ENCODE peak calls at places on chromosome 22, in nine cellular contexts. D is GM04504; T is EL; B is ELF-1; Q is CD8-positive, alpha-beta memory T cell; I is AG08395; M is hippocampal formation; E is stimulated activated CD8-positive, alpha-beta memory T cell treated with anti-CD3 and anti-CD28 coated beads, Interleukin-2, amount 100 ng/mL, for 48 hours; U is GM12891. R is an unnamed sample.

GRCh38 chr22:31619611-31620300 is 42.3 kb downstream of the PISD start:
- DNase-seq in D (no peak), T (no peak), B (no peak), Q (no peak), I (no peak), M (no peak), E (no peak), U (no peak), R (no peak)

GRCh38 chr22:29607426-29607825 is 4.0 kb downstream of the NF2 start:
- DNase-seq in D (no peak), T (no peak), B (no peak), Q (no peak), I (no peak), M (no peak), E (no peak), U (no peak), R (no peak)

GRCh38 chr22:42805016-42805997 is 51.8 kb downstream of the ARFGAP3 start:
- DNase-seq in D (no peak), T (no peak), B (no peak), Q (no peak), I (no peak), M (peak; percentile 47), E (no peak), U (no peak), R (no peak)

GRCh38 chr22:40216041-40216756 is 38.5 kb downstream of the TNRC6B start:
- DNase-seq in D (no peak), T (no peak), B (no peak), Q (no peak), I (no peak), M (no peak), E (peak; percentile 9), U (no peak), R (no peak)

GRCh38 chr22:44351685-44352377 is 39.1 kb upstream of the SHISAL1 start:
- DNase-seq in D (peak; percentile 84), T (peak; percentile 95), B (peak; percentile 93), Q (no peak), I (peak; percentile 94), M (peak; percentile 5), E (peak; percentile 43), U (no peak), R (peak; percentile 83)

GRCh38 chr22:22855617-22856308 is 31.9 kb upstream of the IGLL5 start:
- DNase-seq in D (no peak), T (peak; percentile 21), B (peak; percentile 61), Q (peak; percentile 65), I (peak; percentile 20), M (no peak), E (peak; percentile 36), U (peak; percentile 34), R (no peak)

GRCh38 chr22:21971858-21972275 is 10.7 kb downstream of the TOP3B start:
- DNase-seq in D (no peak), T (no peak), B (no peak), Q (no peak), I (no peak), M (no peak), E (no peak), U (no peak), R (no peak)

GRCh38 chr22:47902646-47903180 is 1140.3 kb downstream of the TBC1D22A start:
- DNase-seq in D (no peak), T (no peak), B (no peak), Q (no peak), I (no peak), M (no peak), E (no peak), U (no peak), R (no peak)

GRCh38 chr22:47160781-47161520 is 398.5 kb downstream of the TBC1D22A start:
- DNase-seq in D (no peak), T (no peak), B (no peak), Q (no peak), I (no peak), M (no peak), E (no peak), U (no peak), R (no peak)

GRCh38 chr22:47125603-47126002 is 363.2 kb downstream of the TBC1D22A start:
- DNase-seq in D (no peak), T (no peak), B (peak; percentile 48), Q (no peak), I (peak; percentile 40), M (no peak), E (no peak), U (no peak), R (no peak)

GRCh38 chr22:17563936-17564391 is 666 bp downstream of the SLC25A18 start:
- DNase-seq in D (peak; percentile 55), T (peak; percentile 47), B (no peak), Q (no peak), I (peak; percentile 60), M (peak; percentile 66), E (no peak), U (no peak), R (no peak)

GRCh38 chr22:19984201-19984753 is 32.3 kb downstream of the ARVCF start:
- DNase-seq in D (no peak), T (peak; percentile 85), B (no peak), Q (no peak), I (peak; percentile 76), M (no peak), E (no peak), U (no peak), R (peak; percentile 22)

GRCh38 chr22:49450521-49450920 is 377.2 kb downstream of the BRD1 start:
- DNase-seq in D (no peak), T (no peak), B (peak; percentile 84), Q (no peak), I (no peak), M (no peak), E (no peak), U (no peak), R (no peak)

GRCh38 chr22:24133187-24133965 is 47.9 kb upstream of the SUSD2 start:
- DNase-seq in D (no peak), T (no peak), B (peak; percentile 34), Q (peak; percentile 74), I (no peak), M (no peak), E (no peak), U (no peak), R (no peak)

GRCh38 chr22:17788528-17789378 is 14.5 kb upstream of the BID start:
- DNase-seq in D (no peak), T (no peak), B (no peak), Q (no peak), I (no peak), M (no peak), E (no peak), U (no peak), R (no peak)

GRCh38 chr22:43185860-43186261 is 1.1 kb downstream of the TTLL12 start:
- DNase-seq in D (no peak), T (peak; percentile 49), B (peak; percentile 42), Q (no peak), I (peak; percentile 33), M (no peak), E (no peak), U (no peak), R (no peak)

GRCh38 chr22:45533731-45534130 is 31.0 kb downstream of the FBLN1 start:
- DNase-seq in D (no peak), T (no peak), B (no peak), Q (no peak), I (no peak), M (no peak), E (no peak), U (no peak), R (no peak)

GRCh38 chr22:17095538-17095937 is 10.7 kb downstream of the IL17RA start:
- DNase-seq in D (no peak), T (no peak), B (no peak), Q (no peak), I (no peak), M (no peak), E (no peak), U (no peak), R (no peak)

GRCh38 chr22:23786261-23786710 is 480 bp upstream of the SMARCB1 start:
- DNase-seq in D (no peak), T (no peak), B (no peak), Q (no peak), I (no peak), M (no peak), E (no peak), U (no peak), R (no peak)

GRCh38 chr22:46618667-46619066 is 1.5 kb upstream of the GRAMD4 start:
- DNase-seq in D (no peak), T (no peak), B (no peak), Q (no peak), I (no peak), M (no peak), E (no peak), U (no peak), R (no peak)

GRCh38 chr22:37817705-37818311 is 5.4 kb upstream of the GALR3 start:
- DNase-seq in D (no peak), T (peak; percentile 80), B (peak; percentile 95), Q (peak; percentile 81), I (peak; percentile 93), M (peak; percentile 75), E (peak; percentile 76), U (peak; percentile 95), R (no peak)

GRCh38 chr22:47450876-47451475 is 688.5 kb downstream of the TBC1D22A start:
- DNase-seq in D (no peak), T (no peak), B (no peak), Q (no peak), I (no peak), M (no peak), E (no peak), U (no peak), R (no peak)

GRCh38 chr22:37665487-37665886 is 7.0 kb downstream of the PDXP start:
- DNase-seq in D (no peak), T (no peak), B (no peak), Q (no peak), I (no peak), M (no peak), E (no peak), U (no peak), R (no peak)

GRCh38 chr22:44930016-44930710 is 79.6 kb downstream of the PHF21B start:
- DNase-seq in D (no peak), T (no peak), B (no peak), Q (no peak), I (no peak), M (no peak), E (no peak), U (no peak), R (no peak)

GRCh38 chr22:50216161-50216683 is 15.4 kb downstream of the SELENOO start:
- DNase-seq in D (no peak), T (no peak), B (no peak), Q (no peak), I (no peak), M (no peak), E (no peak), U (no peak), R (no peak)

GRCh38 chr22:20628081-20628939 is 120.9 kb downstream of the MED15 start:
- DNase-seq in D (no peak), T (no peak), B (no peak), Q (no peak), I (no peak), M (no peak), E (no peak), U (no peak), R (no peak)

GRCh38 chr22:43207386-43207785 is 20.5 kb upstream of the TTLL12 start:
- DNase-seq in D (no peak), T (no peak), B (no peak), Q (no peak), I (no peak), M (no peak), E (no peak), U (no peak), R (no peak)

GRCh38 chr22:39240841-39241631 is 3.7 kb downstream of the PDGFB start:
- DNase-seq in D (no peak), T (peak; percentile 13), B (peak; percentile 91), Q (peak; percentile 65), I (no peak), M (no peak), E (no peak), U (no peak), R (no peak)

GRCh38 chr22:49372530-49373288 is 455.0 kb downstream of the BRD1 start:
- DNase-seq in D (no peak), T (no peak), B (peak; percentile 80), Q (no peak), I (no peak), M (no peak), E (no peak), U (no peak), R (no peak)

GRCh38 chr22:38220653-38221386 is 19.0 kb downstream of the MAFF start:
- DNase-seq in D (no peak), T (no peak), B (no peak), Q (no peak), I (no peak), M (no peak), E (no peak), U (no peak), R (no peak)

GRCh38 chr22:26502688-26503561 is 9.3 kb downstream of the TFIP11 start:
- DNase-seq in D (no peak), T (peak; percentile 40), B (peak; percentile 82), Q (peak; percentile 78), I (peak; percentile 53), M (peak; percentile 47), E (peak; percentile 38), U (peak; percentile 48), R (no peak)

R was measured in stromal cell of bone marrow.